ENCODE peak calls at places on chromosomes 7 and 10, in six cellular contexts. T, J, G, W, M and I are unnamed samples. For H3K4me1, the result is how much of the 10 kb centered on the place peaks cover.

GRCh38 chr10:34323197-34323596 is 491.9 kb downstream of the PARD3 start:
- ATAC-seq in T (no peak), J (no peak), G (no peak), W (peak), M (no peak), I (no peak)

GRCh38 chr7:150755473-150756099 is 18.4 kb downstream of the GIMAP5 start:
- ATAC-seq in T (no peak), J (no peak), G (no peak), W (peak), M (peak), I (peak)

GRCh38 chr7:108122181-108122580 is 8.0 kb downstream of the LAMB4 start:
- ATAC-seq in T (no peak), J (no peak), G (no peak), W (no peak), M (no peak), I (no peak)

GRCh38 chr10:90885176-90885575 is 13.4 kb downstream of the RPP30 start:
- ATAC-seq in T (peak), J (no peak), G (no peak), W (no peak), M (no peak), I (no peak)

GRCh38 chr10:17859492-17860156 is 50.5 kb downstream of the MRC1 start:
- ATAC-seq in T (no peak), J (no peak), G (no peak), W (no peak), M (no peak), I (no peak)

GRCh38 chr10:130739757-130740145 is 571.8 kb downstream of the TCERG1L start:
- ATAC-seq in T (no peak), J (no peak), G (no peak), W (no peak), M (no peak), I (no peak)

GRCh38 chr7:44046321-44047061 is 2.0 kb downstream of the DBNL start:
- ATAC-seq in T (no peak), J (no peak), G (no peak), W (peak), M (no peak), I (no peak)

GRCh38 chr7:32032211-32032610 is 38.0 kb downstream of the PDE1C start:
- ATAC-seq in T (no peak), J (no peak), G (no peak), W (peak), M (no peak), I (no peak)

GRCh38 chr7:148719753-148720152 is 21.1 kb downstream of the CUL1 start:
- ATAC-seq in T (no peak), J (no peak), G (no peak), W (no peak), M (no peak), I (no peak)

GRCh38 chr7:74454059-74454947 is 597 bp downstream of the GTF2IRD1 start:
- ATAC-seq in T (peak), J (peak), G (peak), W (peak), M (peak), I (peak)

GRCh38 chr7:82288769-82289535 is 154.6 kb downstream of the CACNA2D1 start:
- ATAC-seq in T (peak), J (peak), G (no peak), W (peak), M (no peak), I (no peak)

GRCh38 chr10:87771871-87772500 is 46.0 kb downstream of the ATAD1 start:
- ATAC-seq in T (peak), J (peak), G (no peak), W (peak), M (no peak), I (no peak)

GRCh38 chr7:88184848-88185304 is 35.0 kb downstream of the SRI start:
- ATAC-seq in T (no peak), J (no peak), G (no peak), W (no peak), M (no peak), I (no peak)

GRCh38 chr10:80319725-80320290 is 30.4 kb upstream of the MAT1A start:
- ATAC-seq in T (no peak), J (no peak), G (no peak), W (no peak), M (peak), I (no peak)

GRCh38 chr10:70743879-70744278 is 41.3 kb downstream of the TBATA start:
- ATAC-seq in T (no peak), J (no peak), G (no peak), W (no peak), M (no peak), I (no peak)

GRCh38 chr10:71661060-71661622 is 58.4 kb downstream of the C10orf105 start:
- ATAC-seq in T (no peak), J (no peak), G (no peak), W (no peak), M (no peak), I (no peak)

GRCh38 chr10:97724341-97724941 is 10.9 kb downstream of the MARVELD1 start:
- ATAC-seq in T (peak), J (peak), G (no peak), W (no peak), M (no peak), I (peak)

GRCh38 chr10:132452216-132452650 is 55.2 kb downstream of the PWWP2B start:
- ATAC-seq in T (no peak), J (peak), G (no peak), W (peak), M (no peak), I (no peak)

GRCh38 chr7:31192996-31193395 is 140.9 kb downstream of the ADCYAP1R1 start:
- ATAC-seq in T (peak), J (peak), G (no peak), W (peak), M (peak), I (no peak)

GRCh38 chr7:100546129-100546867 is 7.3 kb downstream of the AGFG2 start:
- ATAC-seq in T (peak), J (peak), G (peak), W (peak), M (peak), I (peak)

GRCh38 chr10:2920638-2921037 is 146.7 kb upstream of the PFKP start:
- ATAC-seq in T (no peak), J (no peak), G (no peak), W (no peak), M (no peak), I (no peak)

GRCh38 chr7:5838771-5839170 is 41.8 kb upstream of the OCM start:
- ATAC-seq in T (no peak), J (no peak), G (no peak), W (no peak), M (no peak), I (no peak)

GRCh38 chr7:78496226-78496625 is 697.7 kb downstream of the PHTF2 start:
- ATAC-seq in T (no peak), J (no peak), G (no peak), W (no peak), M (no peak), I (no peak)

GRCh38 chr7:155805826-155806095 is 6.5 kb downstream of the SHH start:
- ATAC-seq in T (no peak), J (no peak), G (no peak), W (no peak), M (no peak), I (no peak)

GRCh38 chr10:57699944-57700343 is 567.8 kb downstream of the IPMK start:
- ATAC-seq in T (no peak), J (no peak), G (no peak), W (no peak), M (no peak), I (no peak)

GRCh38 chr7:100949931-100950443 is 653 bp downstream of the MUC3A start:
- ATAC-seq in T (no peak), J (no peak), G (no peak), W (no peak), M (no peak), I (no peak)

GRCh38 chr7:74051193-74051592 is 23.2 kb downstream of the ELN start:
- ATAC-seq in T (peak), J (no peak), G (no peak), W (peak), M (no peak), I (peak)

GRCh38 chr7:133619491-133619890 is 366.6 kb downstream of the EXOC4 start:
- ATAC-seq in T (no peak), J (no peak), G (no peak), W (no peak), M (no peak), I (no peak)

GRCh38 chr7:94580601-94581000 is 71.0 kb downstream of the CASD1 start:
- ATAC-seq in T (peak), J (peak), G (peak), W (no peak), M (no peak), I (peak)

GRCh38 chr10:44958196-44958896 is 1.3 kb upstream of the RASSF4 start:
- ATAC-seq in T (no peak), J (no peak), G (peak), W (peak), M (peak), I (peak)

GRCh38 chr7:50331564-50332208 is 27.2 kb downstream of the IKZF1 start:
- ATAC-seq in T (no peak), J (no peak), G (no peak), W (no peak), M (no peak), I (no peak)

GRCh38 chr10:127441350-127442219 is 107.5 kb upstream of the NPS start:
- ATAC-seq in T (no peak), J (peak), G (no peak), W (peak), M (peak), I (peak)

GRCh38 chr7:129845972-129846327 is 106.8 kb downstream of the UBE2H start:
- ATAC-seq in T (peak), J (peak), G (peak), W (no peak), M (no peak), I (no peak)

GRCh38 chr10:69214666-69215131 is 5.4 kb upstream of the HKDC1 start:
- ATAC-seq in T (no peak), J (no peak), G (no peak), W (no peak), M (no peak), I (no peak)

GRCh38 chr7:33351709-33352108 is 222.3 kb downstream of the BBS9 start:
- ATAC-seq in T (no peak), J (no peak), G (no peak), W (no peak), M (no peak), I (no peak)

GRCh38 chr7:78675511-78675910 is 778.0 kb downstream of the MAGI2 start:
- ATAC-seq in T (no peak), J (no peak), G (no peak), W (no peak), M (no peak), I (no peak)

GRCh38 chr10:130807721-130808120 is 503.8 kb downstream of the TCERG1L start:
- ATAC-seq in T (no peak), J (no peak), G (no peak), W (no peak), M (no peak), I (no peak)

GRCh38 chr7:133623716-133624115 is 370.8 kb downstream of the EXOC4 start:
- ATAC-seq in T (no peak), J (no peak), G (no peak), W (no peak), M (no peak), I (no peak)

GRCh38 chr10:61397175-61397986 is 55.8 kb downstream of the TMEM26 start:
- ATAC-seq in T (peak), J (no peak), G (peak), W (peak), M (no peak), I (peak)

GRCh38 chr7:113918946-113919345 is at the start of gene PPP1R3A:
- ATAC-seq in T (no peak), J (no peak), G (peak), W (peak), M (no peak), I (no peak)

DNA sequence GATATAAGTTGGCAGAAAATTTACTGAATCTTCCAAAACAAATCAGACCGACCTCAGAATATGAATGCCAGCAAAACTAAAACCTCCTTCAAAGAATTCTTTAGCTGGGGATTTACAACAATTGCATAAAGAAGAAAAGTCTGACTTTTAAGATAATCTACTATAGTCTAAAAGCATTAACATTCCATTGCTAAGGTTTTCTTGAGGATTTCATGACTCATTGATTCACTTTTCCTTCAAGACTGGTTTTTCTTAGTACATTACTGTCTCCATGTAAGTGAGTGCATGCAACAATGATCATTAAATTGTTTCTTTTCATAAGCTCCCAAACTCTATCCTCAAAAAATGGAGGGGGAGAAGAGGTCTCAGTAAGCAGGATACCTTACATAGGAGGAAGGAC is 3.1 kb downstream of the GLI3 start:
- ATAC-seq in T (no peak), J (no peak), G (no peak), W (no peak), M (no peak), I (no peak)
- H3K4me1 ChIP-seq in T (under half), J (under half), G (under half), W (under half), M (under half), I (half or more)

GRCh38 chr7:37409456-37409855 is 39.2 kb downstream of the ELMO1 start:
- ATAC-seq in T (no peak), J (no peak), G (no peak), W (no peak), M (no peak), I (no peak)

GRCh38 chr7:37408885-37409248 is 39.8 kb downstream of the ELMO1 start:
- ATAC-seq in T (no peak), J (no peak), G (no peak), W (peak), M (no peak), I (no peak)

GRCh38 chr7:37408241-37408884 is 40.3 kb downstream of the ELMO1 start:
- ATAC-seq in T (no peak), J (peak), G (no peak), W (peak), M (no peak), I (peak)

GRCh38 chr7:37411444-37412034 is 37.1 kb downstream of the ELMO1 start:
- ATAC-seq in T (no peak), J (no peak), G (no peak), W (no peak), M (no peak), I (no peak)

DNA sequence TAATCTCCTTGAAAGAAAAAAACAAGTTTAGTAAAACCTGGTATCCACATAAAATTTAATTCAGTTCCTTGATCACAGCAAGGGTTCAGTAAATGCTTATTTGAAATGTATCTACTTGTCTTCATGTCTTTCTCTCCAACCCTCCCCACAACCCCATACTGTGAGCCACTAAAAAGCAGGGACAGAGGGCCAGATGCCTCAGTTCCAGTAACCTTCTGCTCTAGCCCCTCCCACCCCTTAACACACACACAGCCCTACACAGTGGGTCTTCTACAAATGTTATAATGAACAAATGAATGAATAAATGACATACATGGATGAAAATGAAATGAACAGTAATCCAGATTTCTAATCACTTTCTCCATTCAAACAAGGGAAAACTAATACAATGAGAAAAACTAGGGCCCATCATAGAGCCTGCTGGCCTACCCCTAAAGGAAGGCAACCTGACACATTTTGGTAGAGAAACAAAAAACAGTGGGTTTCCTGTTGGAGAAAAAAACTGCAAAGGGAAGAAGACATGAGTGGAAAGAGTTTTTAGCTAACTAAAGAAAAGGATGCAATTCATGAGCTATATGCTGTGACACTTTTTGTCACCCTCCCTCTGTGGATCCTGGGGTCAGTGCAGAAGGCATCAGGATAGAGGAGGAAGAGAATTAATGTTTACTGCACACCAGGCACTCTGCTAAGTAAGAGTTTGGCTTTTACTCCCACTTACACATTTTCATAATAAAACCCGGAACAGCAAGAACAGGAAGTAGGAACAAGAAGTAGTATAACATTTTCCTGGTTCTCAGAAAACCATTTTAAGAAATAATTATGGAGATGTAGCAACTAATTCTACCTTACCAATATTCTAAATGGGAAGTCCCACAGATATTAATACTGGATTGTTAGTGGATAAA is 38.1 kb downstream of the ELMO1 start:
- ATAC-seq in T (no peak), J (no peak), G (no peak), W (no peak), M (no peak), I (no peak)
- TF ChIP-seq POLR2A in T (no peak), J (no peak), G (no peak), W (no peak), M (no peak), I (no peak)

DNA sequence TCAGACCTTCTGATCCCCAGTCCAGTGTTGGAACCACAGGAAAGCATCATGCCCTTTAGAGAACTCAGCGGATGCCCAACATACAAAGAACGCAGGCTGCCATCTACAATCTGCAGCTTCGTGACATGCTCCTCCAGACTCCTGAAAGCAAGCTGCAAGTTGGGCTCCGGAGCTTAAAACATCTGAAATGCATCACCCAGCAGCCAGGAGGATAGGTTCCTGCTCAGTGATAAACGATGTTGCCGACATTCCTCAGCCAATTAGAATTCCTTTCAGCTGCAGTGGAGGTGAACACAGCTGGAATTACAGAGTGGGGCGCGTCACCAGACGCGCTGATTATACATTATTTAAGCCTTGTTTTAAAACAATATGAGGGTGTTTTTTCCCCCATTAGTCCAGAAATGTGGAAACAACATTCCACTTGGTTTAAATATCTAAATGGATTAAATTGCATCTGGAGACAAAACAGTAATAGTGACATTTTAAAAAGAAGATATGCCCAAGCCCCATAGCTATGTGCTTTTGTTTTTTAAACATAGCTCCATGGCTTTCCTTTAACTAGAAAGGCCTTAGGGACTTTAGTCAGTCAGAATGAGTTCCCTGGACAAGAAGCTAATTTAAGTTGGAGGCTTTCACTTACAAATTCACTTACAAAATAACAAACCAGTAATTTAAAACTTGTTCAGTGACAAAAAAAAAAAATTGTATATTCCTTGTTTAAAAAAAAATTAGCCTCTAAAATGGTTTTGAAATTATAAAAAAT is 6.3 kb downstream of the SMURF1 start:
- ATAC-seq in T (peak), J (peak), G (no peak), W (no peak), M (peak), I (peak)
- H3K4me1 ChIP-seq in T (under half), J (half or more), G (half or more), W (half or more), M (half or more), I (half or more)

GRCh38 chr7:36152756-36153570 is at the start of gene EEPD1:
- ATAC-seq in T (peak), J (peak), G (peak), W (peak), M (peak), I (peak)
- TF ChIP-seq POLR2A in T (no peak), J (peak), G (peak), W (no peak), M (peak), I (peak)

GRCh38 chr10:30581779-30582380 is 47.7 kb downstream of the LYZL2 start:
- ATAC-seq in T (peak), J (peak), G (no peak), W (no peak), M (no peak), I (no peak)
- H3K4me1 ChIP-seq in T (under half), J (under half), G (under half), W (under half), M (under half), I (under half)